ENCODE peak calls at places on chromosomes 11 and 22, in seven cellular contexts. One of them, this sample, is unnamed. For H3K36me3, the result is how much of the 10 kb centered on the place peaks cover.

GRCh38 chr22:20194681-20195593 is 44.1 kb upstream of the CCDC188 start:
- DNase-seq in uterus: no peak
- DNase-seq in colonic mucosa: no peak
- DNase-seq in tibial artery: no peak
- DNase-seq in OCI-LY7: peak
- DNase-seq in thoracic aorta: no peak
- DNase-seq in IMR-90: no peak
- DNase-seq in this sample: no peak

GRCh38 chr22:46738961-46739870 is 1.2 kb upstream of the CERK start:
- DNase-seq in colonic mucosa: peak
- DNase-seq in uterus: no peak
- DNase-seq in thoracic aorta: no peak
- DNase-seq in IMR-90: peak
- DNase-seq in OCI-LY7: peak
- DNase-seq in tibial artery: peak
- DNase-seq in this sample: peak

GRCh38 chr22:23215294-23216204 is 35.2 kb downstream of the BCR start:
- DNase-seq in IMR-90: peak
- DNase-seq in uterus: no peak
- DNase-seq in colonic mucosa: no peak
- DNase-seq in tibial artery: no peak
- DNase-seq in OCI-LY7: no peak
- DNase-seq in thoracic aorta: no peak
- DNase-seq in this sample: no peak

GRCh38 chr22:48719978-48720661 is 1107.6 kb downstream of the BRD1 start:
- DNase-seq in uterus: no peak
- DNase-seq in tibial artery: peak
- DNase-seq in colonic mucosa: no peak
- DNase-seq in OCI-LY7: peak
- DNase-seq in thoracic aorta: no peak
- DNase-seq in IMR-90: no peak
- DNase-seq in this sample: no peak

GRCh38 chr11:117076941-117077659 is 21.1 kb downstream of the SIK3 start:
- DNase-seq in tibial artery: no peak
- DNase-seq in colonic mucosa: no peak
- DNase-seq in OCI-LY7: peak
- DNase-seq in uterus: no peak
- DNase-seq in thoracic aorta: no peak
- DNase-seq in IMR-90: no peak
- DNase-seq in this sample: no peak

GRCh38 chr11:14237333-14237988 is 121.5 kb downstream of the RRAS2 start:
- DNase-seq in thoracic aorta: no peak
- DNase-seq in OCI-LY7: peak
- DNase-seq in colonic mucosa: no peak
- DNase-seq in IMR-90: no peak
- DNase-seq in tibial artery: no peak
- DNase-seq in uterus: no peak
- DNase-seq in this sample: no peak

GRCh38 chr11:114036156-114036811 is 23.2 kb upstream of the ZBTB16 start:
- DNase-seq in OCI-LY7: peak
- DNase-seq in colonic mucosa: peak
- DNase-seq in uterus: peak
- DNase-seq in IMR-90: peak
- DNase-seq in thoracic aorta: no peak
- DNase-seq in tibial artery: peak
- DNase-seq in this sample: no peak

GRCh38 chr11:99739464-99740089 is 718.8 kb downstream of the CNTN5 start:
- DNase-seq in tibial artery: no peak
- DNase-seq in uterus: no peak
- DNase-seq in OCI-LY7: peak
- DNase-seq in thoracic aorta: no peak
- DNase-seq in IMR-90: peak
- DNase-seq in colonic mucosa: no peak
- DNase-seq in this sample: peak

GRCh38 chr11:71080239-71081097 is 171.9 kb downstream of the SHANK2 start:
- DNase-seq in uterus: no peak
- DNase-seq in OCI-LY7: peak
- DNase-seq in colonic mucosa: peak
- DNase-seq in tibial artery: no peak
- DNase-seq in thoracic aorta: no peak
- DNase-seq in IMR-90: peak
- DNase-seq in this sample: peak

GRCh38 chr11:82944198-82944597 is 42.7 kb downstream of the DDIAS start:
- DNase-seq in uterus: no peak
- DNase-seq in colonic mucosa: no peak
- DNase-seq in thoracic aorta: no peak
- DNase-seq in OCI-LY7: no peak
- DNase-seq in tibial artery: no peak
- DNase-seq in IMR-90: no peak
- DNase-seq in this sample: no peak

GRCh38 chr11:2778630-2779498 is 79.1 kb upstream of the KCNQ1OT1 start:
- DNase-seq in IMR-90: peak
- DNase-seq in colonic mucosa: peak
- DNase-seq in OCI-LY7: no peak
- DNase-seq in thoracic aorta: peak
- DNase-seq in tibial artery: peak
- DNase-seq in uterus: peak
- DNase-seq in this sample: peak

GRCh38 chr22:38262051-38262795 is 10.6 kb downstream of the TMEM184B start:
- DNase-seq in OCI-LY7: peak
- DNase-seq in uterus: peak
- DNase-seq in colonic mucosa: peak
- DNase-seq in IMR-90: no peak
- DNase-seq in thoracic aorta: no peak
- DNase-seq in tibial artery: peak
- DNase-seq in this sample: no peak

GRCh38 chr11:134043821-134044420 is 25.0 kb upstream of the JAM3 start:
- DNase-seq in tibial artery: no peak
- DNase-seq in IMR-90: no peak
- DNase-seq in colonic mucosa: no peak
- DNase-seq in OCI-LY7: no peak
- DNase-seq in uterus: no peak
- DNase-seq in thoracic aorta: no peak
- DNase-seq in this sample: no peak

GRCh38 chr11:2251138-2251537 is 19.2 kb downstream of the ASCL2 start:
- DNase-seq in colonic mucosa: no peak
- DNase-seq in IMR-90: no peak
- DNase-seq in tibial artery: peak
- DNase-seq in thoracic aorta: no peak
- DNase-seq in uterus: no peak
- DNase-seq in OCI-LY7: no peak
- DNase-seq in this sample: no peak

GRCh38 chr22:42614312-42615091 is at the start of gene POLDIP3:
- DNase-seq in colonic mucosa: peak
- DNase-seq in OCI-LY7: peak
- DNase-seq in thoracic aorta: peak
- DNase-seq in IMR-90: peak
- DNase-seq in tibial artery: peak
- DNase-seq in uterus: peak
- DNase-seq in this sample: peak

GRCh38 chr11:69874984-69875673 is 55.9 kb upstream of the FGF3 start:
- DNase-seq in colonic mucosa: no peak
- DNase-seq in uterus: peak
- DNase-seq in thoracic aorta: no peak
- DNase-seq in OCI-LY7: no peak
- DNase-seq in tibial artery: peak
- DNase-seq in IMR-90: no peak
- DNase-seq in this sample: no peak

GRCh38 chr11:46342237-46342636 is 5.0 kb upstream of the DGKZ start:
- DNase-seq in colonic mucosa: no peak
- DNase-seq in IMR-90: no peak
- DNase-seq in tibial artery: no peak
- DNase-seq in uterus: no peak
- DNase-seq in thoracic aorta: no peak
- DNase-seq in OCI-LY7: peak
- DNase-seq in this sample: no peak

GRCh38 chr11:4087551-4087950 is 7.0 kb upstream of the RRM1 start:
- DNase-seq in uterus: no peak
- DNase-seq in OCI-LY7: no peak
- DNase-seq in IMR-90: peak
- DNase-seq in tibial artery: no peak
- DNase-seq in thoracic aorta: no peak
- DNase-seq in colonic mucosa: no peak
- DNase-seq in this sample: no peak

GRCh38 chr22:39627865-39628562 is 57.5 kb downstream of the CACNA1I start:
- DNase-seq in thoracic aorta: no peak
- DNase-seq in uterus: no peak
- DNase-seq in OCI-LY7: no peak
- DNase-seq in tibial artery: no peak
- DNase-seq in IMR-90: no peak
- DNase-seq in colonic mucosa: no peak
- DNase-seq in this sample: no peak

GRCh38 chr11:102577182-102577581 is 46.6 kb upstream of the MMP7 start:
- DNase-seq in IMR-90: peak
- DNase-seq in tibial artery: no peak
- DNase-seq in uterus: no peak
- DNase-seq in OCI-LY7: no peak
- DNase-seq in thoracic aorta: no peak
- DNase-seq in colonic mucosa: no peak
- DNase-seq in this sample: no peak

GRCh38 chr22:43978558-43978957 is 23.3 kb downstream of the SAMM50 start:
- DNase-seq in uterus: no peak
- DNase-seq in tibial artery: no peak
- DNase-seq in thoracic aorta: no peak
- DNase-seq in OCI-LY7: no peak
- DNase-seq in IMR-90: no peak
- DNase-seq in colonic mucosa: no peak
- DNase-seq in this sample: no peak

DNA sequence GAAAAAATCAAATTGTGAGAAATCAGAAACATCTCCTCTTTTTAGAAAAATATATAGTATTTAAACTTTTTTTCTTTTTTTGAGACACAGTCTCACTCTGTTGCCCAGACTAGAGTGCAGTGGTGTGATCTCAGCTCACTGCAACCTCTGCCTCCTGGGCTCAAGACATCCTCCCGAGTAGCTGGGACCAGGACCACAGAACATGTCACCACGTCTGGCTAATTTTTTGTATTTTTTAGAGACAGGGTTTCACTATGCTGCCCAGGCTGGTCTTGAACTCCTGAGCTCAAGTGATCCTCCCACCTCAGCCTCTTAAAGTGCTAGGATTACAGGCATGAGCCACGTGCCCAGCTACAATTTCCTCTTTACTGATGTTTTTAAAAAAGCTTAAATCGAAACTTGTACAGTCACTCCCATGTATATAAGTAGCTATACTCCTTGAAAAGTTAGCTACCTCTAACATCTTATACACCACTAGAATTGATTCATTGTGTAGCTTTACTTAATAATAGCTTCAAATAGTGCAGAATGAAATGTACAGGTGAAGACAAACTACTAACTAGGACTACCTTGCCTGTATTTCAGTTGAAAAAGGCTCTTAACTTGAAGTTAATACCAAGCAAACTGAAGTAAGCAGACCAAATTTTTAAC is 10.3 kb downstream of the EIF4G2 start:
- DNase-seq in thoracic aorta: no peak
- DNase-seq in colonic mucosa: no peak
- DNase-seq in tibial artery: no peak
- DNase-seq in uterus: no peak
- DNase-seq in OCI-LY7: no peak
- DNase-seq in IMR-90: no peak
- DNase-seq in this sample: no peak
- H3K36me3 ChIP-seq in thoracic aorta: half or more
- H3K36me3 ChIP-seq in colonic mucosa: half or more
- H3K36me3 ChIP-seq in tibial artery: half or more
- H3K36me3 ChIP-seq in uterus: under half
- H3K36me3 ChIP-seq in OCI-LY7: half or more
- H3K36me3 ChIP-seq in IMR-90: half or more
- H3K36me3 ChIP-seq in this sample: half or more

GRCh38 chr11:34074391-34074790 is 22.9 kb downstream of the CAPRIN1 start:
- DNase-seq in OCI-LY7: no peak
- DNase-seq in tibial artery: no peak
- DNase-seq in thoracic aorta: no peak
- DNase-seq in colonic mucosa: peak
- DNase-seq in uterus: no peak
- DNase-seq in IMR-90: no peak
- DNase-seq in this sample: no peak

GRCh38 chr11:34075178-34075820 is 23.8 kb downstream of the CAPRIN1 start:
- DNase-seq in tibial artery: no peak
- DNase-seq in OCI-LY7: no peak
- DNase-seq in IMR-90: peak
- DNase-seq in uterus: no peak
- DNase-seq in colonic mucosa: no peak
- DNase-seq in thoracic aorta: no peak
- DNase-seq in this sample: no peak

GRCh38 chr11:34072041-34072440 is 20.5 kb downstream of the CAPRIN1 start:
- DNase-seq in thoracic aorta: no peak
- DNase-seq in tibial artery: no peak
- DNase-seq in colonic mucosa: no peak
- DNase-seq in uterus: no peak
- DNase-seq in IMR-90: no peak
- DNase-seq in OCI-LY7: no peak
- DNase-seq in this sample: no peak

GRCh38 chr11:34068098-34068497 is 16.6 kb downstream of the CAPRIN1 start:
- DNase-seq in colonic mucosa: no peak
- DNase-seq in uterus: no peak
- DNase-seq in thoracic aorta: no peak
- DNase-seq in IMR-90: peak
- DNase-seq in OCI-LY7: no peak
- DNase-seq in tibial artery: no peak
- DNase-seq in this sample: no peak

GRCh38 chr11:34072831-34073230 is 21.3 kb downstream of the CAPRIN1 start:
- DNase-seq in IMR-90: peak
- DNase-seq in OCI-LY7: no peak
- DNase-seq in thoracic aorta: no peak
- DNase-seq in uterus: no peak
- DNase-seq in tibial artery: no peak
- DNase-seq in colonic mucosa: no peak
- DNase-seq in this sample: no peak
- H3K36me3 ChIP-seq in IMR-90: under half
- H3K36me3 ChIP-seq in OCI-LY7: half or more
- H3K36me3 ChIP-seq in thoracic aorta: under half
- H3K36me3 ChIP-seq in uterus: under half
- H3K36me3 ChIP-seq in tibial artery: under half
- H3K36me3 ChIP-seq in colonic mucosa: under half
- H3K36me3 ChIP-seq in this sample: half or more

DNA sequence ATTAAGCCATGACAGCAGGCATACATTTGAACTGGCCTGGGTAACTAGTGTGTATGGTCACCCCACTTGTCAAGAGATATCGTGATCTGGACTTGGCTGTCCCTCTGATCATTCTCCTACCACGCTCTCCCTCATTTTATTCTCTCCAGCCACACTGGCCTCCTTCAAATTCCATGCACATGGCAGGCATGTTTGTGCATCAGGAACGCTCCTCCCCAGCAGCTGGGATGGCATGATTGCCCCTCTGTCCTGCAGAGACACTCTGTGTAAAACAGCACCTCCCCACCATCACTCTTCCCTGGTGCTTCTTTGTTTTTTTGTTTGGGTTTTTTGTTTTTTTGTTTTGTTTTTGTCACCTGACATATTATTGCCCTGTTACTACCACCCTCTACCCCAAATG is 31.5 kb upstream of the SCGB1A1 start:
- DNase-seq in colonic mucosa: no peak
- DNase-seq in thoracic aorta: no peak
- DNase-seq in tibial artery: peak
- DNase-seq in uterus: no peak
- DNase-seq in OCI-LY7: no peak
- DNase-seq in IMR-90: no peak
- DNase-seq in this sample: no peak
- H3K36me3 ChIP-seq in colonic mucosa: under half
- H3K36me3 ChIP-seq in thoracic aorta: under half
- H3K36me3 ChIP-seq in tibial artery: under half
- H3K36me3 ChIP-seq in uterus: under half
- H3K36me3 ChIP-seq in OCI-LY7: under half
- H3K36me3 ChIP-seq in IMR-90: under half
- H3K36me3 ChIP-seq in this sample: under half

GRCh38 chr22:45181240-45181639 is 17.5 kb downstream of the NUP50 start:
- DNase-seq in IMR-90: no peak
- DNase-seq in tibial artery: no peak
- DNase-seq in colonic mucosa: no peak
- DNase-seq in thoracic aorta: no peak
- DNase-seq in OCI-LY7: no peak
- DNase-seq in uterus: no peak
- DNase-seq in this sample: no peak
- H3K36me3 ChIP-seq in IMR-90: half or more
- H3K36me3 ChIP-seq in tibial artery: half or more
- H3K36me3 ChIP-seq in colonic mucosa: under half
- H3K36me3 ChIP-seq in thoracic aorta: under half
- H3K36me3 ChIP-seq in OCI-LY7: half or more
- H3K36me3 ChIP-seq in uterus: under half
- H3K36me3 ChIP-seq in this sample: half or more

This sample was measured in SJCRH30.